ENCODE peak calls at places on chromosomes 16 and 17, in seven cellular contexts. Q is NCI-H2029, C is cardiac fibroblast, U is HTR-8/SVneo, O is caudate nucleus, P is NCI-H1417, V is Daoy. Y is an unnamed sample.

GRCh38 chr16:87628940-87629339 is 26.6 kb downstream of the JPH3 start:
- DNase-seq in C (no peak), Q (no peak), P (peak), O (no peak), U (no peak), V (peak), Y (no peak)

GRCh38 chr17:82236142-82236971 is 7.5 kb downstream of the SLC16A3 start:
- DNase-seq in O (peak), Q (peak), P (peak), C (peak), V (peak), U (no peak), Y (peak)

GRCh38 chr16:85197611-85198566 is 85.6 kb upstream of the CIBAR2 start:
- DNase-seq in V (no peak), C (no peak), U (no peak), Q (no peak), P (no peak), O (no peak), Y (no peak)

GRCh38 chr16:57892041-57892440 is 78.9 kb downstream of the CNGB1 start:
- DNase-seq in V (peak), C (no peak), P (no peak), U (peak), O (no peak), Q (no peak), Y (no peak)

GRCh38 chr16:87391324-87391949 is 699 bp upstream of the MAP1LC3B start:
- DNase-seq in V (peak), C (peak), Q (no peak), P (peak), O (peak), U (no peak), Y (no peak)

GRCh38 chr17:63571632-63572310 is 21.5 kb downstream of the DCAF7 start:
- DNase-seq in C (peak), O (no peak), P (no peak), V (peak), Q (no peak), U (peak), Y (no peak)

GRCh38 chr16:79885320-79885719 is 284.8 kb upstream of the MAF start:
- DNase-seq in P (no peak), Q (no peak), C (no peak), V (no peak), O (no peak), U (no peak), Y (no peak)

GRCh38 chr17:34306466-34306865 is 12.8 kb upstream of the CCL8 start:
- DNase-seq in O (no peak), Q (no peak), C (peak), V (peak), U (no peak), P (no peak), Y (no peak)

GRCh38 chr17:48004973-48005372 is 32.6 kb downstream of the COPZ2 start:
- DNase-seq in C (no peak), P (peak), Q (no peak), V (no peak), O (no peak), U (no peak), Y (no peak)

GRCh38 chr17:29062215-29062614 is 19.3 kb downstream of the PIPOX start:
- DNase-seq in P (no peak), V (no peak), C (no peak), U (no peak), O (no peak), Q (no peak), Y (no peak)

GRCh38 chr16:5000573-5001001 is 33.1 kb downstream of the NAGPA start:
- DNase-seq in O (no peak), C (no peak), P (no peak), V (no peak), Q (no peak), U (no peak), Y (no peak)

Y was measured in activated effector memory CD4-positive, alpha-beta T cell treated with anti-CD3 and anti-CD28 coated beads, Interleukin-2, amount 50 U/mL, for 16 hours.